ENCODE peak calls at places on chromosome 19, in eight cellular contexts. One of them, this sample, is unnamed. For H3K4me1, the result is how much of the 10 kb centered on the place peaks cover.

GRCh38 chr19:347946-348861 is 3.6 kb upstream of the MIER2 start:
- DNase-seq in transverse colon: no peak
- DNase-seq in tibial nerve: no peak
- DNase-seq in IMR-90: no peak
- DNase-seq in body of pancreas: no peak
- DNase-seq in ovary: no peak
- DNase-seq in breast epithelium: no peak
- DNase-seq in sigmoid colon: peak
- DNase-seq in this sample: no peak

GRCh38 chr19:23222998-23223652 is 27.1 kb downstream of the ZNF724 start:
- DNase-seq in transverse colon: no peak
- DNase-seq in tibial nerve: no peak
- DNase-seq in IMR-90: no peak
- DNase-seq in body of pancreas: no peak
- DNase-seq in ovary: no peak
- DNase-seq in breast epithelium: no peak
- DNase-seq in sigmoid colon: no peak
- DNase-seq in this sample: no peak

GRCh38 chr19:18429717-18430416 is 8.1 kb downstream of the ISYNA1 start:
- DNase-seq in transverse colon: no peak
- DNase-seq in tibial nerve: no peak
- DNase-seq in IMR-90: no peak
- DNase-seq in body of pancreas: no peak
- DNase-seq in ovary: no peak
- DNase-seq in breast epithelium: no peak
- DNase-seq in sigmoid colon: peak
- DNase-seq in this sample: no peak

GRCh38 chr19:50777830-50778303 is 7.6 kb downstream of the GPR32 start:
- DNase-seq in transverse colon: no peak
- DNase-seq in tibial nerve: no peak
- DNase-seq in IMR-90: peak
- DNase-seq in body of pancreas: no peak
- DNase-seq in ovary: no peak
- DNase-seq in breast epithelium: no peak
- DNase-seq in sigmoid colon: no peak
- DNase-seq in this sample: no peak

GRCh38 chr19:13005861-13006370 is 10.6 kb downstream of the NFIX start:
- DNase-seq in transverse colon: no peak
- DNase-seq in tibial nerve: no peak
- DNase-seq in IMR-90: no peak
- DNase-seq in body of pancreas: no peak
- DNase-seq in ovary: no peak
- DNase-seq in breast epithelium: no peak
- DNase-seq in sigmoid colon: no peak
- DNase-seq in this sample: no peak

GRCh38 chr19:55494172-55494761 is 6.0 kb downstream of the SSC5D start:
- DNase-seq in transverse colon: no peak
- DNase-seq in tibial nerve: no peak
- DNase-seq in IMR-90: peak
- DNase-seq in body of pancreas: no peak
- DNase-seq in ovary: peak
- DNase-seq in breast epithelium: no peak
- DNase-seq in sigmoid colon: peak
- DNase-seq in this sample: peak

GRCh38 chr19:58361900-58362271 is 665 bp downstream of the ZNF497 start:
- DNase-seq in transverse colon: peak
- DNase-seq in tibial nerve: no peak
- DNase-seq in IMR-90: peak
- DNase-seq in body of pancreas: no peak
- DNase-seq in ovary: no peak
- DNase-seq in breast epithelium: peak
- DNase-seq in sigmoid colon: no peak
- DNase-seq in this sample: peak

GRCh38 chr19:30225615-30226463 is 146.3 kb upstream of the ZNF536 start:
- DNase-seq in transverse colon: no peak
- DNase-seq in tibial nerve: no peak
- DNase-seq in IMR-90: no peak
- DNase-seq in body of pancreas: no peak
- DNase-seq in ovary: no peak
- DNase-seq in breast epithelium: no peak
- DNase-seq in sigmoid colon: peak
- DNase-seq in this sample: no peak

GRCh38 chr19:58326501-58326913 is 287 bp upstream of the ZSCAN22 start:
- DNase-seq in transverse colon: no peak
- DNase-seq in tibial nerve: no peak
- DNase-seq in IMR-90: no peak
- DNase-seq in body of pancreas: no peak
- DNase-seq in ovary: no peak
- DNase-seq in breast epithelium: no peak
- DNase-seq in sigmoid colon: no peak
- DNase-seq in this sample: no peak

GRCh38 chr19:33349319-33350289 is 23.9 kb upstream of the CEBPG start:
- DNase-seq in transverse colon: no peak
- DNase-seq in tibial nerve: no peak
- DNase-seq in IMR-90: no peak
- DNase-seq in body of pancreas: no peak
- DNase-seq in ovary: no peak
- DNase-seq in breast epithelium: no peak
- DNase-seq in sigmoid colon: no peak
- DNase-seq in this sample: no peak

GRCh38 chr19:10246511-10246910 is 5.5 kb upstream of the MRPL4 start:
- DNase-seq in transverse colon: no peak
- DNase-seq in tibial nerve: no peak
- DNase-seq in IMR-90: no peak
- DNase-seq in body of pancreas: no peak
- DNase-seq in ovary: no peak
- DNase-seq in breast epithelium: no peak
- DNase-seq in sigmoid colon: no peak
- DNase-seq in this sample: no peak

GRCh38 chr19:19866599-19867248 is 1.0 kb downstream of the ZNF253 start:
- DNase-seq in transverse colon: peak
- DNase-seq in tibial nerve: no peak
- DNase-seq in IMR-90: no peak
- DNase-seq in body of pancreas: peak
- DNase-seq in ovary: no peak
- DNase-seq in breast epithelium: no peak
- DNase-seq in sigmoid colon: no peak
- DNase-seq in this sample: no peak

GRCh38 chr19:50870417-50871089 is 2.7 kb upstream of the KLK2 start:
- DNase-seq in transverse colon: no peak
- DNase-seq in tibial nerve: no peak
- DNase-seq in IMR-90: peak
- DNase-seq in body of pancreas: peak
- DNase-seq in ovary: no peak
- DNase-seq in breast epithelium: no peak
- DNase-seq in sigmoid colon: peak
- DNase-seq in this sample: no peak

GRCh38 chr19:52248256-52248655 is 21.1 kb upstream of the ZNF766 start:
- DNase-seq in transverse colon: peak
- DNase-seq in tibial nerve: peak
- DNase-seq in IMR-90: peak
- DNase-seq in body of pancreas: peak
- DNase-seq in ovary: peak
- DNase-seq in breast epithelium: no peak
- DNase-seq in sigmoid colon: no peak
- DNase-seq in this sample: peak

GRCh38 chr19:1429750-1430149 is 8.4 kb upstream of the RPS15 start:
- DNase-seq in transverse colon: peak
- DNase-seq in tibial nerve: no peak
- DNase-seq in IMR-90: no peak
- DNase-seq in body of pancreas: no peak
- DNase-seq in ovary: no peak
- DNase-seq in breast epithelium: no peak
- DNase-seq in sigmoid colon: no peak
- DNase-seq in this sample: peak

GRCh38 chr19:56823956-56824355 is 16.6 kb downstream of the PEG3 start:
- DNase-seq in transverse colon: no peak
- DNase-seq in tibial nerve: no peak
- DNase-seq in IMR-90: no peak
- DNase-seq in body of pancreas: no peak
- DNase-seq in ovary: no peak
- DNase-seq in breast epithelium: no peak
- DNase-seq in sigmoid colon: no peak
- DNase-seq in this sample: no peak

GRCh38 chr19:33325920-33326319 is 23.6 kb upstream of the CEBPA start:
- DNase-seq in transverse colon: peak
- DNase-seq in tibial nerve: no peak
- DNase-seq in IMR-90: no peak
- DNase-seq in body of pancreas: no peak
- DNase-seq in ovary: no peak
- DNase-seq in breast epithelium: no peak
- DNase-seq in sigmoid colon: peak
- DNase-seq in this sample: peak

GRCh38 chr19:11404588-11405258 is 14.4 kb downstream of the RGL3 start:
- DNase-seq in transverse colon: no peak
- DNase-seq in tibial nerve: no peak
- DNase-seq in IMR-90: no peak
- DNase-seq in body of pancreas: no peak
- DNase-seq in ovary: no peak
- DNase-seq in breast epithelium: no peak
- DNase-seq in sigmoid colon: no peak
- DNase-seq in this sample: no peak

GRCh38 chr19:35995655-35995993 is 636 bp downstream of the SDHAF1 start:
- DNase-seq in transverse colon: peak
- DNase-seq in tibial nerve: no peak
- DNase-seq in IMR-90: peak
- DNase-seq in body of pancreas: peak
- DNase-seq in ovary: peak
- DNase-seq in breast epithelium: no peak
- DNase-seq in sigmoid colon: peak
- DNase-seq in this sample: peak

GRCh38 chr19:50332014-50332263 is 2.8 kb upstream of the KCNC3 start:
- DNase-seq in transverse colon: no peak
- DNase-seq in tibial nerve: no peak
- DNase-seq in IMR-90: no peak
- DNase-seq in body of pancreas: no peak
- DNase-seq in ovary: no peak
- DNase-seq in breast epithelium: no peak
- DNase-seq in sigmoid colon: no peak
- DNase-seq in this sample: no peak

DNA sequence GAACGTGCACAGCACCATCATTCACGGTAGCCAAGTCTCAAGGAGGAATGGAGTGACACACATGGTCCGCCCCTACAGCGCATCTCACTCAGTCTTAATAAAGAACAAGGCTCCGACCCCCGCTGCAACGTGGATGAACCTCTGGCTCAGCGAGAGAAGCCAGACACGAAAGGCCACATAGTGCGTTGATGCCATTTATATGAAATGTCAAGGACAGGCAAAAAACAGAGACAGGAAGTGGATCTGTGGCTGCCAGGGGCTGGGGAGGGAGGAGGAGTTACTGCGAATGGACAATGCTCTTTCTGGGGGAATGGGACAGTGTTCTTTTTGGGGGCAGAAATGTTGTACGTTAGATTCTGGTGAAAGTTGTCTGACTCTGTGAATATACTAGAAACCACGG is 7.7 kb downstream of the CAPS start:
- DNase-seq in transverse colon: no peak
- DNase-seq in tibial nerve: no peak
- DNase-seq in IMR-90: no peak
- DNase-seq in body of pancreas: no peak
- DNase-seq in ovary: no peak
- DNase-seq in breast epithelium: no peak
- DNase-seq in sigmoid colon: no peak
- DNase-seq in this sample: no peak
- H3K4me3 ChIP-seq in transverse colon: no peak
- H3K4me3 ChIP-seq in tibial nerve: no peak
- H3K4me3 ChIP-seq in IMR-90: no peak
- H3K4me3 ChIP-seq in body of pancreas: no peak
- H3K4me3 ChIP-seq in ovary: no peak
- H3K4me3 ChIP-seq in breast epithelium: no peak
- H3K4me3 ChIP-seq in sigmoid colon: no peak
- H3K4me3 ChIP-seq in this sample: no peak

GRCh38 chr19:54427586-54427985 is 12.3 kb downstream of the TTYH1 start:
- DNase-seq in transverse colon: no peak
- DNase-seq in tibial nerve: no peak
- DNase-seq in IMR-90: no peak
- DNase-seq in body of pancreas: no peak
- DNase-seq in ovary: no peak
- DNase-seq in breast epithelium: no peak
- DNase-seq in sigmoid colon: no peak
- DNase-seq in this sample: no peak
- H3K4me1 ChIP-seq in transverse colon: under half
- H3K4me1 ChIP-seq in tibial nerve: under half
- H3K4me1 ChIP-seq in IMR-90: under half
- H3K4me1 ChIP-seq in body of pancreas: under half
- H3K4me1 ChIP-seq in ovary: under half
- H3K4me1 ChIP-seq in breast epithelium: under half
- H3K4me1 ChIP-seq in sigmoid colon: under half
- H3K4me1 ChIP-seq in this sample: under half

DNA sequence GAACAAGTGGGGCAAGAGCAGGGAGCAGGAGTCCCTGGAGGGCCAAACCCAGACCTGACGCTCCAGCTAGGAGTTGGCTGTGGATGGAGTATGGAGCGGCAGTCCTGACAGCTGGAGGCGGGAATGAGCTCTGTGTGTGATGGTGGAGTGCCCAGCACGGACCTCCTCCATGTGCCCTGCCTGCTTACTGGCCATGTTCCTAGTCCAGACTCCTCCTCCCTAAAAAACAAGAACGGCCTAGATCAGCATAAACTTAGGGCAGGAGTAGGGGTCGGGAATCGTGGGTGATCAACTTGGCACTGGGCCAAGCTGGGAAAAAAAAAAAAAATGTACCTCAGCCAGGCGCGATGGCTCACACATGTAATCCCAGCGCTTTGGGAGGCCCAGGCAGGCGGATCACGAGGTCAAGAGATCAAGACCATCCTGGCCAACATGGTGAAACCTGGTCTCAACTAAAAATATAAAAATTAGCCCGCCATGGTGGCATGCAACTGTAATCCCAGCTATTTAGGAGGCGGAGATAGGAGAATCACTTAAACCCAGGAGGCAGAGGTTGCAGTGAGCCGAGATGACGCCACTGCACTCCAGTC is 29.5 kb downstream of the LTBP4 start:
- DNase-seq in transverse colon: no peak
- DNase-seq in tibial nerve: no peak
- DNase-seq in IMR-90: no peak
- DNase-seq in body of pancreas: no peak
- DNase-seq in ovary: no peak
- DNase-seq in breast epithelium: no peak
- DNase-seq in sigmoid colon: no peak
- DNase-seq in this sample: no peak
- TF ChIP-seq POLR2A in transverse colon: no peak
- TF ChIP-seq POLR2A in tibial nerve: no peak
- TF ChIP-seq POLR2A in IMR-90: no peak
- TF ChIP-seq POLR2A in body of pancreas: no peak
- TF ChIP-seq POLR2A in ovary: no peak
- TF ChIP-seq POLR2A in breast epithelium: no peak
- TF ChIP-seq POLR2A in sigmoid colon: no peak
- TF ChIP-seq POLR2A in this sample: no peak

DNA sequence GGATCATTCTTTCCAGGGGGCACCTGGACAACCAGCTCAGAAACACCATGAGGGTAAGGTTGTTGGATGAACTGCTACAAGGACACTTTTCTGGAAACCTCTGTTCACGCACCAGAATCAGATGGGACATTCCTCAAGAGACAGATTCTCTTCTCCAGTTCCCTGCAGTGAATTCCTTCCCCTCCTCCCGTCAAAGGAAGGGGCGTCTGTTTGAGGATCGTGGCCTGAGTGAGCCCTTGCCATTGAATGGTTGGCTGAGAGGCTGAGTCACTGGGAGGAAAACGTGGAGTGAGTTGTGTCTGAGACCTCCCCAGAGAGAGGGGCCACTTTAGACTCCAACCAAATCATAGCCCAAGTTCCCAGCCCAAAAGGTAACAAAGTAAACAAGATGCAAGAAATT is 79.4 kb upstream of the ZNF507 start:
- DNase-seq in transverse colon: no peak
- DNase-seq in tibial nerve: no peak
- DNase-seq in IMR-90: no peak
- DNase-seq in body of pancreas: no peak
- DNase-seq in ovary: no peak
- DNase-seq in breast epithelium: no peak
- DNase-seq in sigmoid colon: no peak
- DNase-seq in this sample: no peak
- H3K4me3 ChIP-seq in transverse colon: no peak
- H3K4me3 ChIP-seq in tibial nerve: no peak
- H3K4me3 ChIP-seq in IMR-90: no peak
- H3K4me3 ChIP-seq in body of pancreas: no peak
- H3K4me3 ChIP-seq in ovary: no peak
- H3K4me3 ChIP-seq in breast epithelium: no peak
- H3K4me3 ChIP-seq in sigmoid colon: no peak
- H3K4me3 ChIP-seq in this sample: no peak